ENCODE peak calls at places on chromosome 14, in six cellular contexts. R, G, W, A, O and P are unnamed samples.

GRCh38 chr14:56199095-56199975 is 81.1 kb downstream of the PELI2 start:
- DNase-seq in O (peak; percentile 59), A (no peak), W (no peak), R (peak; percentile 76), G (peak; percentile 97), P (no peak)

GRCh38 chr14:104130974-104131651 is 7.3 kb upstream of the KIF26A start:
- DNase-seq in R (peak; percentile 49), G (peak; percentile 58), O (peak; percentile 66), W (peak; percentile 49), A (no peak), P (peak; percentile 90)

GRCh38 chr14:54147285-54147684 is 190.7 kb upstream of the BMP4 start:
- DNase-seq in G (peak; percentile 17), O (no peak), R (no peak), W (no peak), A (no peak), P (no peak)

GRCh38 chr14:54354096-54354495 is 42.7 kb upstream of the CDKN3 start:
- DNase-seq in W (no peak), G (no peak), O (no peak), A (no peak), R (no peak), P (no peak)

GRCh38 chr14:76938092-76938500 is 90.4 kb downstream of the IRF2BPL start:
- DNase-seq in A (no peak), O (no peak), G (no peak), R (no peak), W (no peak), P (no peak)

GRCh38 chr14:39766397-39767000 is 334.3 kb upstream of the FBXO33 start:
- DNase-seq in O (no peak), G (no peak), R (no peak), A (no peak), W (no peak), P (peak; percentile 6)

GRCh38 chr14:60051690-60052324 is 39.9 kb upstream of the PCNX4 start:
- DNase-seq in G (peak; percentile 73), O (no peak), W (no peak), R (no peak), A (no peak), P (no peak)

GRCh38 chr14:98249057-98249456 is 1022.9 kb downstream of the BCL11B start:
- DNase-seq in R (no peak), O (no peak), G (no peak), W (no peak), A (no peak), P (no peak)

GRCh38 chr14:54890794-54891193 is 11.8 kb downstream of the GCH1 start:
- DNase-seq in O (no peak), A (no peak), G (no peak), R (no peak), W (no peak), P (no peak)

GRCh38 chr14:45968037-45968436 is 683.5 kb downstream of the RPL10L start:
- DNase-seq in G (no peak), W (no peak), O (no peak), R (no peak), A (no peak), P (no peak)

GRCh38 chr14:28763914-28764848 is 2.4 kb upstream of the FOXG1 start:
- DNase-seq in G (no peak), A (no peak), R (no peak), O (no peak), W (no peak), P (peak; percentile 70)

GRCh38 chr14:28767239-28767850 is 758 bp downstream of the FOXG1 start:
- DNase-seq in O (no peak), W (peak; percentile 71), G (no peak), R (no peak), A (no peak), P (peak; percentile 68)

GRCh38 chr14:28766505-28767238 is at the start of gene FOXG1:
- DNase-seq in G (no peak), R (peak; percentile 61), A (no peak), O (no peak), W (no peak), P (peak; percentile 98)

GRCh38 chr14:28765907-28766504 is 581 bp upstream of the FOXG1 start:
- DNase-seq in W (no peak), A (no peak), O (no peak), R (no peak), G (no peak), P (peak; percentile 76)

DNA sequence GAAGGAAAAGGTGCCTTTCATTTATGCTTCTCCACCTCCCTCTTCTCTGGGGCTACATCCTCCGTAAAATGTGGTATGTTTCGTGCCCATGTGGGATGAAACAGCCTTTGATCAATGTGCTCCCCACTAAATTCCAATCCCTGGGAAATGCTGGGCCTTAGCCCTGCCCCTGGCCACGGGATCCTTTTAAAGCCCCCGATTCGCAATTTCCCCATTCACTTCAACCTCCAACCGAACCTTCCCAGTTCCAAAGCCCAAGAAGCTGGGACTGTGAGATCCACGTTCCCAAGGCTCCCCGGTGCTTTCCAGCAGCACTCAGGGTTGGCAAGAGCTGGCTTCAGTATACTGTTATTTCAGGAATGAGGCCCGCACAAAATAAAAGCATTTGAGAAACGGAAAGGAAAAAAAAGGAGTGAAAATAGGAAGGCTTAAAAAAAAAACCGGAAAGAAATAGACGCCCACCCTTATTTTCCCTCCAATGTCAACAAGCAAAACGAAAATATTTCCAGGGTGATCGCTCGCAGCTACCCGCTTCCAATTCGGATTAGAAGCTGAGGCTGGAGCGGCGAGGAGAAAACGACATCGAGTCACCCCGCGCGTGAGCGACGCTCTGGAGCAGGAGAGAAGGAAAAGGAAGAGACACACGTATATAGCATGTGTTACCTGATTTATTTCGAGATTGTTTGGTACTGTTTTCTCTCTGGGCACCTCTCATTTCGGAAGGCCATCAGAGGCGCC is 1.2 kb upstream of the FOXG1 start:
- DNase-seq in A (no peak), W (no peak), G (no peak), R (no peak), O (no peak), P (no peak)
- H3K4me3 ChIP-seq in A (peak overlapping the region; percentile 18), W (peak overlapping the region; percentile 35), G (peak overlapping the region; percentile 68), R (peak overlapping the region; percentile 49), O (no peak overlapping the region), P (peak overlapping the region; percentile 36)

DNA sequence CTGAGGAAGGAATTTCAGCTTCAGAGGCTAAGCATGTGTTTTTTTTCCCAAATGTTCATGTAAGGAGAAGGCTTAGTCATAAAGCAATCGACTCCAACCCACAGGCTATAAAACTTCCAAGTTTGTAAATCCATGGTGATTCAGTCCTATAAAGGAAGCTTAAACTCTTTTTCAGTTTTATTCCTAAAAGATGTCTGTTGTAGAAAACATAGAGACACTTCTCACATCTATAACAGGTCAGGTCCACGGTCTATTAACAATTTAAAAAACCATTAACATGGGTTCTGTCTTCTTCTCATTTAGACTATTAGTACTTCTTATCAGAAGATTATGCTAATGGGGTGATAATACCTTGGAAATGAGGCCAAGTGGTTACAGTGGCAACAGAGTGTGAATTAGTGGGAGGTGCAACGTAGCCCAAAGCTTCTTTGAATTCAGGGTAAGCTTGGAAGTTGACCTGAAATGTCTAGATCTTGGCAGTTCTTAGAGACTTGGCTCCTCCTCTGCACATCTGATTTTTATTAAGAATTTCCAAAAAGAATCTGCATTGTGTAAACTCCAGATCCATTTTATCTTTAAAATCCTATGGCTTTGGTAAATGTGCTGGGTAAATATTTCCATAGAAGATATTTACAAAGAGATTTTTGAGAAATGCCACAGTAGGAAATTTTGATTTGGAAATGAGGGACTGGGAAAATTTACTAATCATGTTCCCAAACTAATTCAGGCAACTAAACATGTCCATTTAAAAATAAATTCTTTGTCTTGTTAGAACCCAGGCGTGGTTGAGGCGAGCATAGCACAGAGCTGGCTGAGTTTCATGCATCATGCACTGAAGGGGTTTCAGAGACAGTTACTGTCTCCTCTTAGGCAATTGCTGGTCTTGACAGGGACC is 86.4 kb downstream of the EML1 start:
- DNase-seq in W (no peak), A (no peak), G (peak; percentile 89), R (no peak), O (no peak), P (no peak)
- H3K4me3 ChIP-seq in W (no peak overlapping the region), A (no peak overlapping the region), G (peak overlapping the region; percentile 55), R (no peak overlapping the region), O (no peak overlapping the region), P (no peak overlapping the region)

GRCh38 chr14:101150010-101150409 is 246.5 kb upstream of the RTL1 start:
- DNase-seq in G (no peak), W (no peak), A (no peak), R (no peak), O (no peak), P (peak; percentile 49)

GRCh38 chr14:101151226-101151929 is 247.9 kb upstream of the RTL1 start:
- DNase-seq in W (no peak), R (no peak), G (no peak), O (no peak), A (no peak), P (peak; percentile 60)

GRCh38 chr14:101152855-101153254 is 249.3 kb upstream of the RTL1 start:
- DNase-seq in A (no peak), W (no peak), G (no peak), O (no peak), R (no peak), P (no peak)

GRCh38 chr14:101153691-101154090 is 250.2 kb upstream of the RTL1 start:
- DNase-seq in O (no peak), W (no peak), G (no peak), R (no peak), A (no peak), P (no peak)

GRCh38 chr14:101151930-101152310 is 248.4 kb upstream of the RTL1 start:
- DNase-seq in A (no peak), W (no peak), G (no peak), O (no peak), R (no peak), P (no peak)
- H3K4me3 ChIP-seq in A (no peak overlapping the region), W (no peak overlapping the region), G (peak overlapping the region; percentile 41), O (no peak overlapping the region), R (no peak overlapping the region), P (no peak overlapping the region)

DNA sequence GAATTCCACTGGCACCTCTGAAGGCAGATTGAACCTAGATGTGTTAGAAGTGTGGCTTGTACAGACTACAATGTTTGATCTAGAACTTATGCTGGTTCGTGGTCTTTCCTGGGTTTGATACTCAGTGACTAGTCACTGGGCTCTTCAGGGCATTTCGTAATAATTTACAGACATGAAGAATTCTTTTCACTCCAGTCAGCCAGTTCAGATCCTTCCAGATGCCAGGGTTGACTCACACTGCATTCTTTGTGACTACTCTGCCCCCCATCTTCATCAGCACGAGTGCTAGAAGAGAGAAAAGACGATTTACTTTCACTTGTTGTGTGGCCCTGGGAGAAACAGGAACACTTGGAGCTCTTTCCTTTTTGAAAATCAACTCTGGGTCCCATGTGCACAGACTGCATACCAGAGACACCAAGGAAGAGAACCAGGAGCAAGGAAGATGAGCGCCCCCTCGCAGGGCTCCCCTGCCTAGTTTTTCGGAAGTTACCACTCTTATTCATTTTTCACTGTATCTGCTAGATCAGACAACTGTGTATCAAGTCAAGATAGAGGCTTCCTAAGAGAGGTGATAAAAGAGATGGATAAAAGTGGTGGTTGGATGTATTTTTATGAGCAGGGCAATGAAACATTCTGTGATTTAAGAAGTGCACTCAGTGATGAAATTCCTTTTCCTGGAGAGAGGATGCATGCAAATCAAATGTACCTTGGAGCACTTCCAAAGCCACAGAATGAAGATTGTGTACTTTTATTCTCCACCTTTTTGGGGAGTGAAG is 33.5 kb upstream of the EVL start:
- DNase-seq in R (no peak), G (peak; percentile 99), W (no peak), A (no peak), O (no peak), P (no peak)
- H3K4me3 ChIP-seq in R (no peak overlapping the region), G (peak overlapping the region; percentile 80), W (no peak overlapping the region), A (peak overlapping the region; percentile 10), O (no peak overlapping the region), P (no peak overlapping the region)

GRCh38 chr14:22977434-22977683 is 5.0 kb downstream of the AJUBA start:
- DNase-seq in R (no peak), O (no peak), A (no peak), G (no peak), W (no peak), P (no peak)
- H3K4me3 ChIP-seq in R (no peak overlapping the region), O (no peak overlapping the region), A (no peak overlapping the region), G (no peak overlapping the region), W (no peak overlapping the region), P (no peak overlapping the region)

GRCh38 chr14:90778468-90779255 is 37.6 kb downstream of the TTC7B start:
- DNase-seq in A (no peak), G (no peak), W (no peak), R (no peak), O (no peak), P (no peak)
- H3K4me3 ChIP-seq in A (no peak overlapping the region), G (no peak overlapping the region), W (no peak overlapping the region), R (no peak overlapping the region), O (no peak overlapping the region), P (no peak overlapping the region)